ENCODE peak calls at places on chromosomes 7 and 10, in ten cellular contexts. One of them, this sample, is unnamed.

GRCh38 chr7:157538735-157539134 is 201.9 kb downstream of the DNAJB6 start:
- DNase-seq in HS-5: no peak
- DNase-seq in NAMALWA: no peak
- DNase-seq in activated CD4-positive, alpha-beta T cell treated with anti-CD3 and anti-CD28 coated beads, Interleukin-2, amount 10 ng/mL, durations not matched to agents 7 days and 5 days: no peak
- DNase-seq in skeletal muscle cell: no peak
- DNase-seq in pancreas: no peak
- DNase-seq in amniotic stem cell: no peak
- DNase-seq in activated naive CD4-positive, alpha-beta T cell treated with anti-CD3 and anti-CD28 coated beads, Interleukin-2, amount 10 ng/mL, durations not matched to agents 7 days and 5 days: no peak
- DNase-seq in GDM1: no peak
- DNase-seq in upper lobe of right lung: no peak
- DNase-seq in this sample: no peak

GRCh38 chr10:29119374-29119773 is 169.5 kb upstream of the LYZL1 start:
- DNase-seq in activated CD4-positive, alpha-beta T cell treated with anti-CD3 and anti-CD28 coated beads, Interleukin-2, amount 10 ng/mL, durations not matched to agents 7 days and 5 days: no peak
- DNase-seq in skeletal muscle cell: no peak
- DNase-seq in NAMALWA: peak; percentile 36
- DNase-seq in GDM1: no peak
- DNase-seq in activated naive CD4-positive, alpha-beta T cell treated with anti-CD3 and anti-CD28 coated beads, Interleukin-2, amount 10 ng/mL, durations not matched to agents 7 days and 5 days: peak; percentile 40
- DNase-seq in pancreas: no peak
- DNase-seq in upper lobe of right lung: no peak
- DNase-seq in amniotic stem cell: no peak
- DNase-seq in HS-5: no peak
- DNase-seq in this sample: peak; percentile 3

GRCh38 chr7:16847381-16847860 is 34.4 kb downstream of the AGR3 start:
- DNase-seq in pancreas: peak; percentile 25
- DNase-seq in GDM1: no peak
- DNase-seq in skeletal muscle cell: no peak
- DNase-seq in activated naive CD4-positive, alpha-beta T cell treated with anti-CD3 and anti-CD28 coated beads, Interleukin-2, amount 10 ng/mL, durations not matched to agents 7 days and 5 days: no peak
- DNase-seq in upper lobe of right lung: peak; percentile 73
- DNase-seq in activated CD4-positive, alpha-beta T cell treated with anti-CD3 and anti-CD28 coated beads, Interleukin-2, amount 10 ng/mL, durations not matched to agents 7 days and 5 days: no peak
- DNase-seq in HS-5: no peak
- DNase-seq in amniotic stem cell: no peak
- DNase-seq in NAMALWA: no peak
- DNase-seq in this sample: no peak

GRCh38 chr7:148434181-148434769 is 156.3 kb upstream of the C7orf33 start:
- DNase-seq in activated naive CD4-positive, alpha-beta T cell treated with anti-CD3 and anti-CD28 coated beads, Interleukin-2, amount 10 ng/mL, durations not matched to agents 7 days and 5 days: no peak
- DNase-seq in HS-5: no peak
- DNase-seq in pancreas: no peak
- DNase-seq in activated CD4-positive, alpha-beta T cell treated with anti-CD3 and anti-CD28 coated beads, Interleukin-2, amount 10 ng/mL, durations not matched to agents 7 days and 5 days: no peak
- DNase-seq in GDM1: no peak
- DNase-seq in amniotic stem cell: no peak
- DNase-seq in skeletal muscle cell: no peak
- DNase-seq in NAMALWA: no peak
- DNase-seq in upper lobe of right lung: no peak
- DNase-seq in this sample: no peak

GRCh38 chr10:10642741-10643280 is 374.9 kb upstream of the CELF2 start:
- DNase-seq in activated naive CD4-positive, alpha-beta T cell treated with anti-CD3 and anti-CD28 coated beads, Interleukin-2, amount 10 ng/mL, durations not matched to agents 7 days and 5 days: no peak
- DNase-seq in GDM1: no peak
- DNase-seq in amniotic stem cell: no peak
- DNase-seq in activated CD4-positive, alpha-beta T cell treated with anti-CD3 and anti-CD28 coated beads, Interleukin-2, amount 10 ng/mL, durations not matched to agents 7 days and 5 days: no peak
- DNase-seq in HS-5: no peak
- DNase-seq in upper lobe of right lung: peak; percentile 78
- DNase-seq in NAMALWA: no peak
- DNase-seq in skeletal muscle cell: no peak
- DNase-seq in pancreas: no peak
- DNase-seq in this sample: no peak

GRCh38 chr7:19982841-19983835 is 209.7 kb upstream of the TMEM196 start:
- DNase-seq in skeletal muscle cell: no peak
- DNase-seq in amniotic stem cell: peak; percentile 11
- DNase-seq in activated naive CD4-positive, alpha-beta T cell treated with anti-CD3 and anti-CD28 coated beads, Interleukin-2, amount 10 ng/mL, durations not matched to agents 7 days and 5 days: peak; percentile 21
- DNase-seq in HS-5: peak; percentile 31
- DNase-seq in upper lobe of right lung: no peak
- DNase-seq in activated CD4-positive, alpha-beta T cell treated with anti-CD3 and anti-CD28 coated beads, Interleukin-2, amount 10 ng/mL, durations not matched to agents 7 days and 5 days: no peak
- DNase-seq in NAMALWA: peak; percentile 72
- DNase-seq in GDM1: peak; percentile 48
- DNase-seq in pancreas: no peak
- DNase-seq in this sample: no peak

GRCh38 chr10:46297406-46298204 is 10.8 kb downstream of the ANTXRL start:
- DNase-seq in activated naive CD4-positive, alpha-beta T cell treated with anti-CD3 and anti-CD28 coated beads, Interleukin-2, amount 10 ng/mL, durations not matched to agents 7 days and 5 days: no peak
- DNase-seq in NAMALWA: no peak
- DNase-seq in skeletal muscle cell: no peak
- DNase-seq in activated CD4-positive, alpha-beta T cell treated with anti-CD3 and anti-CD28 coated beads, Interleukin-2, amount 10 ng/mL, durations not matched to agents 7 days and 5 days: peak; percentile 30
- DNase-seq in pancreas: no peak
- DNase-seq in upper lobe of right lung: peak; percentile 3
- DNase-seq in amniotic stem cell: no peak
- DNase-seq in GDM1: no peak
- DNase-seq in HS-5: no peak
- DNase-seq in this sample: no peak

GRCh38 chr10:16105082-16105481 is 244.8 kb upstream of the MINDY3 start:
- DNase-seq in pancreas: no peak
- DNase-seq in activated CD4-positive, alpha-beta T cell treated with anti-CD3 and anti-CD28 coated beads, Interleukin-2, amount 10 ng/mL, durations not matched to agents 7 days and 5 days: no peak
- DNase-seq in amniotic stem cell: no peak
- DNase-seq in NAMALWA: no peak
- DNase-seq in HS-5: no peak
- DNase-seq in activated naive CD4-positive, alpha-beta T cell treated with anti-CD3 and anti-CD28 coated beads, Interleukin-2, amount 10 ng/mL, durations not matched to agents 7 days and 5 days: no peak
- DNase-seq in skeletal muscle cell: peak; percentile 5
- DNase-seq in GDM1: no peak
- DNase-seq in upper lobe of right lung: no peak
- DNase-seq in this sample: no peak

GRCh38 chr10:115402690-115403089 is 309.5 kb downstream of the ATRNL1 start:
- DNase-seq in activated CD4-positive, alpha-beta T cell treated with anti-CD3 and anti-CD28 coated beads, Interleukin-2, amount 10 ng/mL, durations not matched to agents 7 days and 5 days: no peak
- DNase-seq in GDM1: no peak
- DNase-seq in HS-5: peak; percentile 76
- DNase-seq in activated naive CD4-positive, alpha-beta T cell treated with anti-CD3 and anti-CD28 coated beads, Interleukin-2, amount 10 ng/mL, durations not matched to agents 7 days and 5 days: no peak
- DNase-seq in skeletal muscle cell: peak; percentile 40
- DNase-seq in upper lobe of right lung: no peak
- DNase-seq in NAMALWA: no peak
- DNase-seq in pancreas: no peak
- DNase-seq in amniotic stem cell: peak; percentile 45
- DNase-seq in this sample: no peak

GRCh38 chr10:78461333-78461732 is 427.7 kb downstream of the RPS24 start:
- DNase-seq in activated CD4-positive, alpha-beta T cell treated with anti-CD3 and anti-CD28 coated beads, Interleukin-2, amount 10 ng/mL, durations not matched to agents 7 days and 5 days: no peak
- DNase-seq in amniotic stem cell: no peak
- DNase-seq in HS-5: no peak
- DNase-seq in pancreas: no peak
- DNase-seq in activated naive CD4-positive, alpha-beta T cell treated with anti-CD3 and anti-CD28 coated beads, Interleukin-2, amount 10 ng/mL, durations not matched to agents 7 days and 5 days: no peak
- DNase-seq in GDM1: no peak
- DNase-seq in upper lobe of right lung: no peak
- DNase-seq in NAMALWA: no peak
- DNase-seq in skeletal muscle cell: no peak
- DNase-seq in this sample: no peak

GRCh38 chr10:78332699-78333098 is 299.0 kb downstream of the RPS24 start:
- DNase-seq in HS-5: no peak
- DNase-seq in skeletal muscle cell: no peak
- DNase-seq in amniotic stem cell: no peak
- DNase-seq in GDM1: no peak
- DNase-seq in activated naive CD4-positive, alpha-beta T cell treated with anti-CD3 and anti-CD28 coated beads, Interleukin-2, amount 10 ng/mL, durations not matched to agents 7 days and 5 days: no peak
- DNase-seq in upper lobe of right lung: no peak
- DNase-seq in activated CD4-positive, alpha-beta T cell treated with anti-CD3 and anti-CD28 coated beads, Interleukin-2, amount 10 ng/mL, durations not matched to agents 7 days and 5 days: no peak
- DNase-seq in pancreas: no peak
- DNase-seq in NAMALWA: no peak
- DNase-seq in this sample: no peak

GRCh38 chr7:148633761-148634160 is 43.2 kb downstream of the C7orf33 start:
- DNase-seq in upper lobe of right lung: no peak
- DNase-seq in HS-5: no peak
- DNase-seq in amniotic stem cell: no peak
- DNase-seq in activated naive CD4-positive, alpha-beta T cell treated with anti-CD3 and anti-CD28 coated beads, Interleukin-2, amount 10 ng/mL, durations not matched to agents 7 days and 5 days: no peak
- DNase-seq in activated CD4-positive, alpha-beta T cell treated with anti-CD3 and anti-CD28 coated beads, Interleukin-2, amount 10 ng/mL, durations not matched to agents 7 days and 5 days: no peak
- DNase-seq in skeletal muscle cell: no peak
- DNase-seq in GDM1: no peak
- DNase-seq in pancreas: no peak
- DNase-seq in NAMALWA: no peak
- DNase-seq in this sample: no peak

GRCh38 chr10:22087365-22087738 is 83.8 kb upstream of the DNAJC1 start:
- DNase-seq in NAMALWA: no peak
- DNase-seq in skeletal muscle cell: no peak
- DNase-seq in amniotic stem cell: no peak
- DNase-seq in upper lobe of right lung: no peak
- DNase-seq in activated CD4-positive, alpha-beta T cell treated with anti-CD3 and anti-CD28 coated beads, Interleukin-2, amount 10 ng/mL, durations not matched to agents 7 days and 5 days: no peak
- DNase-seq in HS-5: no peak
- DNase-seq in pancreas: no peak
- DNase-seq in GDM1: no peak
- DNase-seq in activated naive CD4-positive, alpha-beta T cell treated with anti-CD3 and anti-CD28 coated beads, Interleukin-2, amount 10 ng/mL, durations not matched to agents 7 days and 5 days: no peak
- DNase-seq in this sample: no peak

GRCh38 chr10:5532231-5532605 is 7.5 kb downstream of the CALML3 start:
- DNase-seq in NAMALWA: no peak
- DNase-seq in upper lobe of right lung: peak; percentile 18
- DNase-seq in amniotic stem cell: no peak
- DNase-seq in pancreas: no peak
- DNase-seq in activated naive CD4-positive, alpha-beta T cell treated with anti-CD3 and anti-CD28 coated beads, Interleukin-2, amount 10 ng/mL, durations not matched to agents 7 days and 5 days: no peak
- DNase-seq in activated CD4-positive, alpha-beta T cell treated with anti-CD3 and anti-CD28 coated beads, Interleukin-2, amount 10 ng/mL, durations not matched to agents 7 days and 5 days: no peak
- DNase-seq in HS-5: no peak
- DNase-seq in skeletal muscle cell: no peak
- DNase-seq in GDM1: no peak
- DNase-seq in this sample: no peak

This sample was measured in hippocampal formation.